ENCODE peak calls at places on chromosomes 6 and 20, in eight cellular contexts. M, E, G, D, A, T, I and P are unnamed samples.

GRCh38 chr6:89073014-89073620 is 7.4 kb upstream of the PNRC1 start:
- DNase-seq in M (no peak), E (no peak), G (no peak), D (no peak), A (no peak), T (no peak), I (no peak), P (no peak)

GRCh38 chr20:52244702-52245101 is 53.1 kb upstream of the ZFP64 start:
- DNase-seq in M (no peak), E (no peak), G (no peak), D (no peak), A (no peak), T (no peak), I (no peak), P (no peak)

GRCh38 chr6:70622426-70622825 is 45.3 kb upstream of the SMAP1 start:
- DNase-seq in M (no peak), E (no peak), G (no peak), D (no peak), A (no peak), T (no peak), I (no peak), P (no peak)

GRCh38 chr6:7098974-7099373 is 8.8 kb upstream of the RREB1 start:
- DNase-seq in M (no peak), E (no peak), G (no peak), D (no peak), A (no peak), T (no peak), I (no peak), P (no peak)

GRCh38 chr20:36591281-36591680 is 14.3 kb upstream of the RAB5IF start:
- DNase-seq in M (no peak), E (no peak), G (no peak), D (no peak), A (no peak), T (no peak), I (no peak), P (no peak)

GRCh38 chr20:10074513-10074912 is 39.7 kb downstream of the ANKEF1 start:
- DNase-seq in M (peak; percentile 75), E (no peak), G (no peak), D (no peak), A (no peak), T (peak; percentile 15), I (no peak), P (peak; percentile 98)

GRCh38 chr20:35342154-35342769 is 50.0 kb upstream of the FAM83C start:
- DNase-seq in M (no peak), E (no peak), G (no peak), D (no peak), A (no peak), T (no peak), I (no peak), P (no peak)

GRCh38 chr6:26361544-26361943 is 3.5 kb upstream of the BTN3A2 start:
- DNase-seq in M (no peak), E (no peak), G (no peak), D (no peak), A (no peak), T (no peak), I (no peak), P (no peak)

GRCh38 chr20:48069626-48070025 is 284.3 kb upstream of the SULF2 start:
- DNase-seq in M (no peak), E (no peak), G (no peak), D (no peak), A (no peak), T (no peak), I (no peak), P (no peak)

GRCh38 chr6:55011034-55011433 is 163.3 kb upstream of the HCRTR2 start:
- DNase-seq in M (no peak), E (no peak), G (no peak), D (no peak), A (no peak), T (no peak), I (no peak), P (no peak)

GRCh38 chr6:132749111-132749510 is 8.6 kb downstream of the VNN2 start:
- DNase-seq in M (peak; percentile 33), E (no peak), G (no peak), D (no peak), A (no peak), T (no peak), I (no peak), P (peak; percentile 86)

GRCh38 chr20:63847374-63848002 is 13.8 kb upstream of the ABHD16B start:
- DNase-seq in M (no peak), E (no peak), G (no peak), D (no peak), A (no peak), T (no peak), I (no peak), P (no peak)

GRCh38 chr20:45229264-45230056 is 8.3 kb downstream of the SEMG2 start:
- DNase-seq in M (no peak), E (peak; percentile 13), G (peak; percentile 72), D (peak; percentile 85), A (peak; percentile 88), T (no peak), I (peak; percentile 55), P (peak; percentile 34)

GRCh38 chr6:22325481-22325880 is 28.6 kb upstream of the PRL start:
- DNase-seq in M (no peak), E (no peak), G (no peak), D (no peak), A (no peak), T (no peak), I (no peak), P (no peak)

GRCh38 chr6:90231308-90231707 is 65.3 kb downstream of the BACH2 start:
- DNase-seq in M (no peak), E (no peak), G (no peak), D (no peak), A (no peak), T (no peak), I (no peak), P (no peak)

GRCh38 chr20:61723538-61724257 is 342.0 kb downstream of the TAF4 start:
- DNase-seq in M (no peak), E (no peak), G (no peak), D (no peak), A (no peak), T (no peak), I (no peak), P (no peak)

GRCh38 chr20:61719691-61720347 is 345.9 kb downstream of the TAF4 start:
- DNase-seq in M (no peak), E (no peak), G (no peak), D (no peak), A (no peak), T (no peak), I (no peak), P (no peak)

GRCh38 chr20:61724376-61724775 is 341.3 kb downstream of the TAF4 start:
- DNase-seq in M (no peak), E (no peak), G (no peak), D (no peak), A (no peak), T (no peak), I (no peak), P (no peak)

GRCh38 chr20:61720348-61720696 is 345.4 kb downstream of the TAF4 start:
- DNase-seq in M (no peak), E (no peak), G (no peak), D (no peak), A (no peak), T (no peak), I (no peak), P (no peak)

GRCh38 chr20:61722146-61722678 is 343.5 kb downstream of the TAF4 start:
- DNase-seq in M (no peak), E (no peak), G (no peak), D (no peak), A (no peak), T (no peak), I (no peak), P (no peak)
- H3K27me3 ChIP-seq in M (no peaks in the 10 kb centered on the region), E (peaks cover 44% of the 10 kb centered on the region), G (no peaks in the 10 kb centered on the region), D (no peaks in the 10 kb centered on the region), A (no peaks in the 10 kb centered on the region), T (peaks cover 70% of the 10 kb centered on the region), I (no peaks in the 10 kb centered on the region), P (no peaks in the 10 kb centered on the region)

GRCh38 chr6:123321020-123321419 is 315.7 kb downstream of the TRDN start:
- DNase-seq in M (no peak), E (no peak), G (no peak), D (no peak), A (no peak), T (no peak), I (no peak), P (no peak)

DNA sequence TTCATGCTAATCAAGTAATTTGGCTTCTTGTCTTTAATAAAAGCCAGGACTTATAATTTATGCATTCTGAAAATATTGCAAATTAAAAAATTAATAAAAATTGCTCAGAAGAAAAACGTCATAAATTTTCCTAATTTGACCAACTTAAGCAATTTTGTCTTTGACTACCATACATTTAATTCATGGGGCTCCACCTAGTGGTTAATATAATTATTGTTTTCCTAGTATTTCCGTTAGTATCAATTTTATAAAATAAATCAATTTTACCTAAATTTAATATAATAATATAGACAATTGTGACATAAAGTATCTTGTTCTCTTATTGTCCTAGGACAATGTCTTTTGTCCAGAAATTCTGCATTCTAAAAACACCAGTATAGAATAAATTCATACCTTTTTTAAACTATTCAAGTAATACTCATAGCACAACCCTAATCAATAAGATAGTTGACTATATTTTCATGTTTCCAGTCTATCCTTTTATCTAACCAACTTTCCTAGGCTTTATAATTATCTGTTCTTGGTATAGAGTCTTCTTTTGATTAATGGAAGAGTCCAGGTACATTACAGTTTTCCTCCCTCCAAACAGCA is 319.9 kb downstream of the TRDN start:
- DNase-seq in M (no peak), E (no peak), G (no peak), D (no peak), A (no peak), T (no peak), I (no peak), P (peak; percentile 26)
- TF ChIP-seq CTCF in M (peak; percentile 21), E (peak; percentile 65), G (no peak), D (peak; percentile 58), A (peak; percentile 46), T (peak; percentile 70), I (peak; percentile 60), P (peak; percentile 2)

GRCh38 chr6:143742955-143743255 is 65.1 kb downstream of the PHACTR2 start:
- DNase-seq in M (no peak), E (no peak), G (no peak), D (no peak), A (no peak), T (no peak), I (no peak), P (no peak)
- H3K4me3 ChIP-seq in M (no peak overlapping the region), E (no peak overlapping the region), G (no peak overlapping the region), D (peak overlapping the region; percentile 17), A (no peak overlapping the region), T (peak overlapping the region; percentile 18), I (no peak overlapping the region), P (no peak overlapping the region)

GRCh38 chr6:4379958-4380357 is 244.6 kb upstream of the ECI2 start:
- DNase-seq in M (no peak), E (no peak), G (no peak), D (no peak), A (no peak), T (no peak), I (no peak), P (no peak)

GRCh38 chr6:4380881-4381281 is 245.5 kb upstream of the ECI2 start:
- DNase-seq in M (no peak), E (no peak), G (no peak), D (no peak), A (no peak), T (no peak), I (no peak), P (no peak)

GRCh38 chr6:4381379-4381778 is 246.0 kb upstream of the ECI2 start:
- DNase-seq in M (no peak), E (no peak), G (no peak), D (no peak), A (no peak), T (no peak), I (no peak), P (peak; percentile 19)

GRCh38 chr6:4377635-4378034 is 242.3 kb upstream of the ECI2 start:
- DNase-seq in M (no peak), E (no peak), G (no peak), D (no peak), A (no peak), T (no peak), I (no peak), P (no peak)

GRCh38 chr6:4378319-4378996 is 243.1 kb upstream of the ECI2 start:
- DNase-seq in M (no peak), E (no peak), G (no peak), D (no peak), A (no peak), T (no peak), I (no peak), P (no peak)
- H3K27me3 ChIP-seq in M (no peaks in the 10 kb centered on the region), E (no peaks in the 10 kb centered on the region), G (no peaks in the 10 kb centered on the region), D (no peaks in the 10 kb centered on the region), A (no peaks in the 10 kb centered on the region), T (no peaks in the 10 kb centered on the region), I (no peaks in the 10 kb centered on the region), P (no peaks in the 10 kb centered on the region)